ENCODE peak calls at places on chromosomes 11 and 22, in six cellular contexts. N, G, X, F, L and D are unnamed samples.
A peak's percentile ranks its signal among the peaks of the same experiment; 100 is the strongest.

GRCh38 chr11:119249671-119250010 is 43.5 kb downstream of the CBL start:
- DNase-seq in N (no peak), G (no peak), X (no peak), F (no peak), L (no peak), D (no peak)

GRCh38 chr11:7306900-7307299 is 55.2 kb downstream of the SYT9 start:
- DNase-seq in N (no peak), G (no peak), X (no peak), F (no peak), L (no peak), D (no peak)

GRCh38 chr11:78449866-78450265 is 32.2 kb upstream of the GAB2 start:
- DNase-seq in N (no peak), G (no peak), X (no peak), F (no peak), L (no peak), D (no peak)

GRCh38 chr11:2804189-2804588 is 81.4 kb downstream of the CDKN1C start:
- DNase-seq in N (peak; percentile 18), G (no peak), X (no peak), F (no peak), L (no peak), D (no peak)

GRCh38 chr22:47150426-47150825 is 388.0 kb downstream of the TBC1D22A start:
- DNase-seq in N (no peak), G (no peak), X (no peak), F (no peak), L (no peak), D (no peak)

GRCh38 chr11:127126956-127127355 is 126.4 kb upstream of the KIRREL3 start:
- DNase-seq in N (no peak), G (no peak), X (no peak), F (no peak), L (no peak), D (no peak)

GRCh38 chr11:69950120-69950519 is 128.0 kb upstream of the ANO1 start:
- DNase-seq in N (no peak), G (peak; percentile 42), X (peak; percentile 54), F (no peak), L (no peak), D (peak; percentile 49)

GRCh38 chr11:105862736-105863367 is 159.2 kb downstream of the MSANTD4 start:
- DNase-seq in N (no peak), G (peak; percentile 47), X (no peak), F (peak; percentile 10), L (peak; percentile 10), D (peak; percentile 69)

GRCh38 chr11:19368726-19369364 is 128.1 kb upstream of the E2F8 start:
- DNase-seq in N (no peak), G (peak; percentile 22), X (no peak), F (peak; percentile 55), L (peak; percentile 47), D (no peak)

GRCh38 chr11:8773916-8774537 is 91.4 kb downstream of the RPL27A start:
- DNase-seq in N (no peak), G (no peak), X (no peak), F (no peak), L (no peak), D (no peak)

GRCh38 chr22:41501209-41501608 is 32.3 kb downstream of the ACO2 start:
- DNase-seq in N (no peak), G (peak; percentile 51), X (no peak), F (no peak), L (no peak), D (peak; percentile 41)

GRCh38 chr11:125207866-125208425 is 43.4 kb downstream of the PKNOX2 start:
- DNase-seq in N (no peak), G (no peak), X (no peak), F (no peak), L (no peak), D (peak; percentile 37)

GRCh38 chr11:73185680-73186293 is 32.3 kb upstream of the P2RY2 start:
- DNase-seq in N (no peak), G (no peak), X (no peak), F (peak; percentile 47), L (peak; percentile 61), D (peak; percentile 86)

GRCh38 chr11:118652681-118653181 is 26.7 kb downstream of the TREH start:
- DNase-seq in N (no peak), G (no peak), X (no peak), F (no peak), L (no peak), D (no peak)

GRCh38 chr11:94417386-94417987 is 16.3 kb upstream of the GPR83 start:
- DNase-seq in N (no peak), G (peak; percentile 19), X (no peak), F (peak; percentile 11), L (peak; percentile 11), D (peak; percentile 44)

GRCh38 chr11:23391031-23391430 is 530.8 kb upstream of the CCDC179 start:
- DNase-seq in N (no peak), G (no peak), X (no peak), F (no peak), L (no peak), D (no peak)

DNA sequence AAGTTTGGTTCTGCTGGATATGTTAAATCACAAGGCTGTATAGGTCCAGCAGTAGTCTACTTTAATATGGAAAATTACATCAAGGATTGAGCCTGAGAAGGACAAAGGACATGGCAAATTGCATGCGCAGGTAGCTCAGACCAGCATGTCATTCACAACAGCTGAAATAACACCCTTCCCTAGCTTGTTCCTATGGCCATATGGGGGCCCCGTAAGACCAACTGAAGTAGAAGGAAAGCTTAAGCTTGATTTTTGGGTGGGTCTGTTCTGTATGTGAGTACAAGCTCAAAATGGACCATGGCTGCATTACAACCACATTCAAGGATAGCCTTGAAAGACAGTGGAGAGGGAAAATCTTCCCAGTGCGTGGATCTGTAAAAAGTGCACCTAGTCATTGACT is 20.6 kb upstream of the PDE3B start:
- DNase-seq in N (no peak), G (no peak), X (no peak), F (no peak), L (no peak), D (no peak)
- TF ChIP-seq CTCF in N (no peak), G (no peak), X (no peak), F (no peak), L (no peak), D (no peak)

GRCh38 chr11:46391578-46392420 is at the start of gene CHRM4:
- DNase-seq in N (no peak), G (no peak), X (peak; percentile 64), F (no peak), L (no peak), D (no peak)
- TF ChIP-seq CTCF in N (no peak), G (peak; percentile 43), X (peak; percentile 63), F (peak; percentile 25), L (peak; percentile 25), D (peak; percentile 23)

GRCh38 chr11:103609117-103610066 is 427.0 kb upstream of the DDI1 start:
- DNase-seq in N (no peak), G (no peak), X (peak; percentile 18), F (peak; percentile 52), L (peak; percentile 85), D (peak; percentile 87)
- TF ChIP-seq CTCF in N (no peak), G (peak; percentile 37), X (peak; percentile 32), F (peak; percentile 63), L (peak; percentile 84), D (peak; percentile 38)

GRCh38 chr11:134098566-134099184 is 29.8 kb downstream of the JAM3 start:
- DNase-seq in N (no peak), G (peak; percentile 19), X (no peak), F (no peak), L (no peak), D (peak; percentile 14)
- TF ChIP-seq CTCF in N (no peak), G (peak; percentile 57), X (no peak), F (no peak), L (peak; percentile 13), D (peak; percentile 41)

GRCh38 chr11:81496566-81496965 is 1237.1 kb downstream of the FAM181B start:
- DNase-seq in N (no peak), G (no peak), X (no peak), F (no peak), L (no peak), D (no peak)

GRCh38 chr11:81495699-81496292 is 1237.9 kb downstream of the FAM181B start:
- DNase-seq in N (no peak), G (no peak), X (no peak), F (no peak), L (no peak), D (no peak)

GRCh38 chr11:81494431-81494830 is 1239.2 kb downstream of the FAM181B start:
- DNase-seq in N (no peak), G (no peak), X (no peak), F (no peak), L (no peak), D (no peak)

GRCh38 chr11:81492923-81493445 is 1240.7 kb downstream of the FAM181B start:
- DNase-seq in N (no peak), G (no peak), X (no peak), F (no peak), L (no peak), D (no peak)

DNA sequence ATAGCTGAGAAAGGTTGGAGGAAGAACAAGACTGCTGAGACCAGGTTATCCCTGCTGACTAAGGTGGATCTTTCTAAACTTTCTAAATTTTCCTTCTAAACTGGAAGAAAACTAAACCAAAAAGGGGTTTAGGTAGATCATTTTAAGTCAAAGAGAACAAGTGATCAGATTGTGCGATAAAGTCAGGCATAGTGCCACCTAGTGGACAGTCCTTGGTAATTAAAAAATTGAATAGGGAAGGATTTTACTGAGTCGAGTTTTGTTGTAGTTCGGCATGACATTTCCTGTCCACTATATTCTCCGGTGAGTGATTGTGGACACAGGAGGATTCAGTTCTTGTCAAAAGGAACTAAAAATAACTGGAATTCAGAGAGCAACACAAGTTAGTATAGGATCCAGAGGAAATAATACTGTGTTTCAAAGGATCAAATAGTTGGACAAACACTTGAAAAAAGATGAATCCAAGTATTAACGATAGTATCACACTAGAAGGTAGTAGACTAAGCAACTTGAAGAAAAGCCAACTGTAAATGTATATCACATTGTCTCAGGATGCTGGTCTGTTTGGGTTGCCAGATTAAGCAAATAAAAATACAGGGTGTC is 1236.4 kb downstream of the FAM181B start:
- DNase-seq in N (no peak), G (peak; percentile 40), X (peak; percentile 22), F (no peak), L (no peak), D (peak; percentile 59)
- TF ChIP-seq CTCF in N (no peak), G (peak; percentile 87), X (peak; percentile 85), F (peak; percentile 31), L (peak; percentile 31), D (peak; percentile 35)

GRCh38 chr22:44068422-44069191 is 44.5 kb downstream of the PARVB start:
- DNase-seq in N (peak; percentile 37), G (no peak), X (peak; percentile 7), F (no peak), L (no peak), D (no peak)
- TF ChIP-seq CTCF in N (no peak), G (no peak), X (no peak), F (no peak), L (no peak), D (no peak)

GRCh38 chr11:32586576-32587190 is 3.1 kb downstream of the EIF3M start:
- DNase-seq in N (no peak), G (peak; percentile 31), X (no peak), F (no peak), L (no peak), D (peak; percentile 39)
- TF ChIP-seq CTCF in N (no peak), G (peak; percentile 70), X (peak; percentile 16), F (peak; percentile 20), L (peak; percentile 22), D (peak; percentile 8)

GRCh38 chr22:29855611-29856181 is 17.6 kb upstream of the ASCC2 start:
- DNase-seq in N (no peak), G (no peak), X (no peak), F (no peak), L (no peak), D (no peak)
- TF ChIP-seq CTCF in N (no peak), G (no peak), X (no peak), F (no peak), L (no peak), D (no peak)